ENCODE peak calls at places on chromosomes 6 and 20, in six cellular contexts. One of them, this sample, is unnamed.
A peak's percentile ranks its signal among the peaks of the same experiment; 100 is the strongest.

GRCh38 chr6:142481466-142481865 is 179.7 kb downstream of the ADGRG6 start:
- DNase-seq in breast epithelium: no peak
- DNase-seq in tibial nerve: no peak
- DNase-seq in fibroblast of lung: no peak
- DNase-seq in pancreas: no peak
- DNase-seq in left lung: no peak
- DNase-seq in this sample: no peak

GRCh38 chr6:160891690-160892089 is 99.9 kb upstream of the MAP3K4 start:
- DNase-seq in fibroblast of lung: no peak
- DNase-seq in breast epithelium: no peak
- DNase-seq in tibial nerve: no peak
- DNase-seq in left lung: no peak
- DNase-seq in pancreas: no peak
- DNase-seq in this sample: peak; percentile 0

GRCh38 chr6:149052350-149053106 is 265.0 kb upstream of the TAB2 start:
- DNase-seq in breast epithelium: no peak
- DNase-seq in pancreas: no peak
- DNase-seq in tibial nerve: no peak
- DNase-seq in fibroblast of lung: peak; percentile 22
- DNase-seq in left lung: no peak
- DNase-seq in this sample: no peak

GRCh38 chr6:13175759-13176158 is 152.6 kb downstream of the TBC1D7 start:
- DNase-seq in left lung: no peak
- DNase-seq in breast epithelium: no peak
- DNase-seq in pancreas: no peak
- DNase-seq in fibroblast of lung: no peak
- DNase-seq in tibial nerve: no peak
- DNase-seq in this sample: no peak

GRCh38 chr20:45985573-45985972 is 13.6 kb upstream of the ZNF335 start:
- DNase-seq in pancreas: no peak
- DNase-seq in left lung: no peak
- DNase-seq in breast epithelium: no peak
- DNase-seq in tibial nerve: no peak
- DNase-seq in fibroblast of lung: no peak
- DNase-seq in this sample: peak; percentile 30

GRCh38 chr6:3457710-3458605 is 1.1 kb upstream of the SLC22A23 start:
- DNase-seq in left lung: no peak
- DNase-seq in pancreas: peak; percentile 55
- DNase-seq in fibroblast of lung: peak; percentile 41
- DNase-seq in tibial nerve: no peak
- DNase-seq in breast epithelium: peak; percentile 58
- DNase-seq in this sample: peak; percentile 62

GRCh38 chr20:24653306-24653705 is 183.9 kb downstream of the SYNDIG1 start:
- DNase-seq in pancreas: no peak
- DNase-seq in breast epithelium: no peak
- DNase-seq in fibroblast of lung: peak; percentile 33
- DNase-seq in tibial nerve: no peak
- DNase-seq in left lung: no peak
- DNase-seq in this sample: no peak

GRCh38 chr6:10695086-10695657 is 400 bp downstream of the PAK1IP1 start:
- DNase-seq in left lung: no peak
- DNase-seq in breast epithelium: no peak
- DNase-seq in tibial nerve: no peak
- DNase-seq in fibroblast of lung: no peak
- DNase-seq in pancreas: no peak
- DNase-seq in this sample: no peak

GRCh38 chr6:155213611-155214372 is 50.0 kb upstream of the CLDN20 start:
- DNase-seq in breast epithelium: no peak
- DNase-seq in left lung: no peak
- DNase-seq in fibroblast of lung: no peak
- DNase-seq in pancreas: no peak
- DNase-seq in tibial nerve: no peak
- DNase-seq in this sample: no peak

GRCh38 chr6:79833264-79833663 is 114.1 kb downstream of the ELOVL4 start:
- DNase-seq in fibroblast of lung: no peak
- DNase-seq in tibial nerve: no peak
- DNase-seq in breast epithelium: no peak
- DNase-seq in left lung: no peak
- DNase-seq in pancreas: no peak
- DNase-seq in this sample: peak; percentile 86

GRCh38 chr6:109165392-109165964 is 70.2 kb downstream of the CEP57L1 start:
- DNase-seq in left lung: no peak
- DNase-seq in pancreas: no peak
- DNase-seq in fibroblast of lung: peak; percentile 74
- DNase-seq in tibial nerve: no peak
- DNase-seq in breast epithelium: peak; percentile 57
- DNase-seq in this sample: peak; percentile 89

GRCh38 chr6:4936681-4937041 is 67.2 kb downstream of the RPP40 start:
- DNase-seq in pancreas: no peak
- DNase-seq in fibroblast of lung: peak; percentile 68
- DNase-seq in breast epithelium: no peak
- DNase-seq in left lung: no peak
- DNase-seq in tibial nerve: no peak
- DNase-seq in this sample: peak; percentile 72

GRCh38 chr6:43395822-43396221 is 26.4 kb upstream of the ZNF318 start:
- DNase-seq in pancreas: no peak
- DNase-seq in breast epithelium: no peak
- DNase-seq in tibial nerve: no peak
- DNase-seq in left lung: no peak
- DNase-seq in fibroblast of lung: no peak
- DNase-seq in this sample: no peak

GRCh38 chr20:20366896-20367680 is 816 bp upstream of the INSM1 start:
- DNase-seq in breast epithelium: no peak
- DNase-seq in tibial nerve: no peak
- DNase-seq in fibroblast of lung: no peak
- DNase-seq in pancreas: no peak
- DNase-seq in left lung: no peak
- DNase-seq in this sample: peak; percentile 25

GRCh38 chr20:50237349-50237748 is 46.7 kb downstream of the CEBPB start:
- DNase-seq in fibroblast of lung: no peak
- DNase-seq in left lung: no peak
- DNase-seq in pancreas: no peak
- DNase-seq in breast epithelium: peak; percentile 78
- DNase-seq in tibial nerve: no peak
- DNase-seq in this sample: no peak

GRCh38 chr6:113968472-113968871 is 2.5 kb downstream of the HDAC2 start:
- DNase-seq in tibial nerve: no peak
- DNase-seq in fibroblast of lung: no peak
- DNase-seq in pancreas: no peak
- DNase-seq in left lung: no peak
- DNase-seq in breast epithelium: no peak
- DNase-seq in this sample: no peak

GRCh38 chr6:105606871-105607421 is 204.1 kb upstream of the PREP start:
- DNase-seq in pancreas: no peak
- DNase-seq in tibial nerve: no peak
- DNase-seq in fibroblast of lung: no peak
- DNase-seq in breast epithelium: no peak
- DNase-seq in left lung: no peak
- DNase-seq in this sample: no peak

GRCh38 chr6:133855599-133855972 is 33.3 kb upstream of the TCF21 start:
- DNase-seq in fibroblast of lung: no peak
- DNase-seq in breast epithelium: no peak
- DNase-seq in left lung: no peak
- DNase-seq in tibial nerve: no peak
- DNase-seq in pancreas: no peak
- DNase-seq in this sample: no peak

GRCh38 chr20:32519367-32519730 is 65.8 kb downstream of the NOL4L start:
- DNase-seq in left lung: peak; percentile 39
- DNase-seq in breast epithelium: no peak
- DNase-seq in tibial nerve: no peak
- DNase-seq in pancreas: no peak
- DNase-seq in fibroblast of lung: no peak
- DNase-seq in this sample: no peak

GRCh38 chr6:134590449-134590848 is 272.5 kb upstream of the SGK1 start:
- DNase-seq in left lung: no peak
- DNase-seq in breast epithelium: no peak
- DNase-seq in pancreas: no peak
- DNase-seq in tibial nerve: no peak
- DNase-seq in fibroblast of lung: peak; percentile 55
- DNase-seq in this sample: no peak

GRCh38 chr6:21597706-21598273 is 4.2 kb downstream of the SOX4 start:
- DNase-seq in left lung: no peak
- DNase-seq in fibroblast of lung: no peak
- DNase-seq in breast epithelium: peak; percentile 17
- DNase-seq in tibial nerve: no peak
- DNase-seq in pancreas: no peak
- DNase-seq in this sample: peak; percentile 54

GRCh38 chr20:62663484-62664315 is 21.4 kb downstream of the SLCO4A1 start:
- DNase-seq in tibial nerve: no peak
- DNase-seq in breast epithelium: no peak
- DNase-seq in pancreas: no peak
- DNase-seq in fibroblast of lung: no peak
- DNase-seq in left lung: no peak
- DNase-seq in this sample: no peak
- H3K4me1 ChIP-seq in tibial nerve: peaks cover 17% of the 10 kb centered on the region
- H3K4me1 ChIP-seq in breast epithelium: peaks cover 9% of the 10 kb centered on the region
- H3K4me1 ChIP-seq in pancreas: no peaks in the 10 kb centered on the region
- H3K4me1 ChIP-seq in fibroblast of lung: peaks cover 5% of the 10 kb centered on the region
- H3K4me1 ChIP-seq in left lung: peaks cover 63% of the 10 kb centered on the region
- H3K4me1 ChIP-seq in this sample: peaks cover 6% of the 10 kb centered on the region

DNA sequence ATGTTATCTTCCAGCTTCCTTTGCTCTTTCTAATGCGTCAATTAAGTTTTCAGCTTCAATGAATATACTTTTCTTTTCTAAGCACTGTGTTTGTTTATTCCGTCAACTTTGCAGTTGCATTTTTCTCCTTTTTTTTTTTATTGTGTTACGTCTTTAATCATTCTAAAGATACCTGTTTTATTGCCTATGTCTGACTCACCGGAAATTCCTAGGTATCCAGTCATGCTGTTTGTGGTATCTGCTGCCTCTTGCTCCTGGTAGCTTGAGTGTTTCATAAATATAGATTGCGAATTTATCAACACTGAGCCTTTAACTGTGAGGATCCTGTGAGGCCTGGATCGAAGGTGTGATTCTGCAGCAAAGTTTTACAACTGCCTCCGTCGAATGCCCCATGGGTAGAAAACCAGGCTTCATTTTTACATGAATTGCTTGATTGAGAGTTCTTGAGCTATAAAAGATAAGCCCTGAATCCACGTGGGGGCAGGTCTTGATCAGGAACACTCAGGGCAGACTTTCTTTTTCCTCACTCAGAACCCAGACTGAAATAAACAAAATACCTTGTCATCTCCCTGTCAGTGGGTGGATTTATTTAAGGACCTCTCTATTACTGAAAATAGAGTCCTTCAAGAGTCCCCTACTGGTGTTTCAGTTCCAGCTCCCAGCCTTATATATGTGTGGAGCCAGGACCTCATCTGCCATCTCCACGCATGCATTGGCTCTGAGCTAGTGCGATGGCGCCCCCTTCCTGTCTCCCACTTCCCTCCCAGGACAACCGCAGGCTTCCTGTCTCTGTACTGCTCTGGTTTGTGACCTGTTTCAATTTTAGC is 60.1 kb upstream of the LRRC1 start:
- DNase-seq in breast epithelium: no peak
- DNase-seq in left lung: peak; percentile 34
- DNase-seq in tibial nerve: no peak
- DNase-seq in pancreas: peak; percentile 36
- DNase-seq in fibroblast of lung: peak; percentile 93
- DNase-seq in this sample: peak; percentile 58
- H3K27ac ChIP-seq in breast epithelium: no peak overlapping the region
- H3K27ac ChIP-seq in left lung: no peak overlapping the region
- H3K27ac ChIP-seq in tibial nerve: no peak overlapping the region
- H3K27ac ChIP-seq in pancreas: peak overlapping the region; percentile 56
- H3K27ac ChIP-seq in fibroblast of lung: no peak overlapping the region
- H3K27ac ChIP-seq in this sample: peak overlapping the region; percentile 75

GRCh38 chr6:90350689-90351554 is 54.3 kb upstream of the BACH2 start:
- DNase-seq in left lung: no peak
- DNase-seq in tibial nerve: no peak
- DNase-seq in breast epithelium: no peak
- DNase-seq in pancreas: no peak
- DNase-seq in fibroblast of lung: no peak
- DNase-seq in this sample: no peak
- H3K4me3 ChIP-seq in left lung: no peak overlapping the region
- H3K4me3 ChIP-seq in tibial nerve: no peak overlapping the region
- H3K4me3 ChIP-seq in breast epithelium: no peak overlapping the region
- H3K4me3 ChIP-seq in pancreas: no peak overlapping the region
- H3K4me3 ChIP-seq in fibroblast of lung: no peak overlapping the region
- H3K4me3 ChIP-seq in this sample: no peak overlapping the region

GRCh38 chr20:44643596-44644383 is 7.7 kb downstream of the ADA start:
- DNase-seq in pancreas: peak; percentile 33
- DNase-seq in breast epithelium: no peak
- DNase-seq in tibial nerve: no peak
- DNase-seq in left lung: peak; percentile 86
- DNase-seq in fibroblast of lung: peak; percentile 82
- DNase-seq in this sample: peak; percentile 88
- H3K4me1 ChIP-seq in pancreas: peaks cover 18% of the 10 kb centered on the region
- H3K4me1 ChIP-seq in breast epithelium: peaks cover 3% of the 10 kb centered on the region
- H3K4me1 ChIP-seq in tibial nerve: peaks cover 41% of the 10 kb centered on the region
- H3K4me1 ChIP-seq in left lung: peaks cover 71% of the 10 kb centered on the region
- H3K4me1 ChIP-seq in fibroblast of lung: peaks cover 18% of the 10 kb centered on the region
- H3K4me1 ChIP-seq in this sample: peaks cover 13% of the 10 kb centered on the region

DNA sequence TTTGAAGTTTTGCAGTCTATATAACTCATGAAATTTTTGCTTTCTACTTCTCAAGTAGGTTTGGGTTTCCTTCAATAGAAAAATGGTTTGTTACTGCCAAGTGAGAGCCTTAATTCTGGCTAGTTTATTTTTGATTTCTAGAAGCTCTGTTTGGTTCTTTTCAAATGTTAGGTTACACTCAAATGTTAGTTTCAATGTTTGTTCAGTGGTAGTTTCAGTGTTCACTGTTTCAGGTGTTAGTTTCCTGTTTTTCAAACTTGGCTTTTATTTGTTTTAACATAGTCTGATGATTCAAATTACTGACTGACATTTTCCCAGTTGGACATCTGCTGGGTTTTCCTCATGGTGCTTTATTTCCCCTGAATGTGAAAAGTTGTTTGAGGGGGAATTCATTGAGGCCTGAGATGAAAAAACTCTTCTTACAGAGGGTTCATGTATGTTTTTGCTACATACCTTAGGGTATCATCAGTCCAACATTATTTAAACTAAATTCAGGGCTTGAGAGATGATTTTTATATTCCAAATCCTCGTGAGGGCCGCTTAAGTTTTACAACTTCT is 189.0 kb downstream of the JARID2 start:
- DNase-seq in pancreas: no peak
- DNase-seq in tibial nerve: no peak
- DNase-seq in fibroblast of lung: no peak
- DNase-seq in left lung: no peak
- DNase-seq in breast epithelium: no peak
- DNase-seq in this sample: no peak
- H3K27ac ChIP-seq in pancreas: no peak overlapping the region
- H3K27ac ChIP-seq in tibial nerve: no peak overlapping the region
- H3K27ac ChIP-seq in fibroblast of lung: no peak overlapping the region
- H3K27ac ChIP-seq in left lung: no peak overlapping the region
- H3K27ac ChIP-seq in breast epithelium: no peak overlapping the region
- H3K27ac ChIP-seq in this sample: no peak overlapping the region

This sample was measured in cardiac muscle cell.